ENCODE peak calls at places on chromosomes 11 and 22, in seven cellular contexts. T is right cardiac atrium, D is uterus, N is epithelial cell of esophagus, Q is IMR-90, L is astrocyte of the spinal cord, V is upper lobe of left lung. A is an unnamed sample.

GRCh38 chr22:43255299-43255698 is 68.4 kb upstream of the TTLL12 start:
- DNase-seq in T (no peak), D (no peak), N (no peak), Q (no peak), L (no peak), V (no peak), A (no peak)

GRCh38 chr11:119671048-119671447 is 58.0 kb downstream of the NECTIN1 start:
- DNase-seq in T (peak), D (peak), N (no peak), Q (peak), L (peak), V (no peak), A (peak)

GRCh38 chr11:37450613-37451012 is 852.6 kb upstream of the RAG2 start:
- DNase-seq in T (no peak), D (no peak), N (peak), Q (peak), L (no peak), V (no peak), A (no peak)

GRCh38 chr22:33803371-33803770 is 116.9 kb downstream of the LARGE1 start:
- DNase-seq in T (no peak), D (peak), N (no peak), Q (peak), L (peak), V (no peak), A (no peak)

GRCh38 chr11:59283825-59284772 is 71.4 kb upstream of the MPEG1 start:
- DNase-seq in T (no peak), D (no peak), N (peak), Q (peak), L (peak), V (no peak), A (peak)

GRCh38 chr11:71247551-71248250 is 4.7 kb downstream of the SHANK2 start:
- DNase-seq in T (peak), D (no peak), N (no peak), Q (no peak), L (no peak), V (no peak), A (peak)

GRCh38 chr22:48473202-48473601 is 1354.5 kb downstream of the BRD1 start:
- DNase-seq in T (no peak), D (no peak), N (no peak), Q (no peak), L (no peak), V (no peak), A (no peak)

GRCh38 chr11:66723693-66724092 is 5.3 kb downstream of the SPTBN2 start:
- DNase-seq in T (no peak), D (no peak), N (no peak), Q (no peak), L (no peak), V (no peak), A (no peak)

GRCh38 chr11:75425422-75425821 is 7.6 kb downstream of the KLHL35 start:
- DNase-seq in T (no peak), D (no peak), N (no peak), Q (no peak), L (no peak), V (peak), A (peak)

GRCh38 chr22:46131151-46131587 is 19.2 kb upstream of the PPARA start:
- DNase-seq in T (peak), D (peak), N (no peak), Q (no peak), L (no peak), V (peak), A (no peak)

GRCh38 chr11:62858201-62858600 is 18.8 kb upstream of the WDR74 start:
- DNase-seq in T (no peak), D (no peak), N (no peak), Q (no peak), L (no peak), V (no peak), A (no peak)

GRCh38 chr11:315516-315994 is 1.7 kb downstream of the IFITM1 start:
- DNase-seq in T (no peak), D (no peak), N (no peak), Q (no peak), L (no peak), V (no peak), A (no peak)

GRCh38 chr11:111541209-111542061 is 915 bp downstream of the LAYN start:
- DNase-seq in T (peak), D (peak), N (peak), Q (peak), L (peak), V (peak), A (peak)

GRCh38 chr11:111540921-111541208 is 345 bp downstream of the LAYN start:
- DNase-seq in T (no peak), D (no peak), N (peak), Q (no peak), L (no peak), V (no peak), A (no peak)

GRCh38 chr11:111538407-111539114 is 2.0 kb upstream of the LAYN start:
- DNase-seq in T (no peak), D (no peak), N (peak), Q (peak), L (no peak), V (no peak), A (no peak)

GRCh38 chr11:111540114-111540920 is at the start of gene LAYN:
- DNase-seq in T (peak), D (peak), N (peak), Q (peak), L (peak), V (peak), A (no peak)

GRCh38 chr11:111539426-111540113 is 950 bp upstream of the LAYN start:
- DNase-seq in T (no peak), D (no peak), N (peak), Q (no peak), L (no peak), V (no peak), A (no peak)
- H3K4me3 ChIP-seq in T (peak), D (peak), N (no peak), Q (peak), L (peak), V (peak), A (peak)

GRCh38 chr11:73139476-73140198 is 2.5 kb downstream of the FCHSD2 start:
- DNase-seq in T (no peak), D (no peak), N (no peak), Q (peak), L (peak), V (no peak), A (no peak)
- H3K4me3 ChIP-seq in T (peak), D (peak), N (no peak), Q (peak), L (peak), V (peak), A (peak)

GRCh38 chr11:69644071-69644961 is 3.4 kb downstream of the CCND1 start:
- DNase-seq in T (peak), D (peak), N (peak), Q (peak), L (peak), V (peak), A (no peak)
- H3K4me3 ChIP-seq in T (no peak), D (no peak), N (peak), Q (peak), L (peak), V (peak), A (no peak)

GRCh38 chr11:8206251-8207079 is 37.6 kb upstream of the RIC3 start:
- DNase-seq in T (peak), D (no peak), N (no peak), Q (no peak), L (no peak), V (no peak), A (peak)
- H3K4me3 ChIP-seq in T (peak), D (no peak), N (no peak), Q (no peak), L (no peak), V (peak), A (peak)

DNA sequence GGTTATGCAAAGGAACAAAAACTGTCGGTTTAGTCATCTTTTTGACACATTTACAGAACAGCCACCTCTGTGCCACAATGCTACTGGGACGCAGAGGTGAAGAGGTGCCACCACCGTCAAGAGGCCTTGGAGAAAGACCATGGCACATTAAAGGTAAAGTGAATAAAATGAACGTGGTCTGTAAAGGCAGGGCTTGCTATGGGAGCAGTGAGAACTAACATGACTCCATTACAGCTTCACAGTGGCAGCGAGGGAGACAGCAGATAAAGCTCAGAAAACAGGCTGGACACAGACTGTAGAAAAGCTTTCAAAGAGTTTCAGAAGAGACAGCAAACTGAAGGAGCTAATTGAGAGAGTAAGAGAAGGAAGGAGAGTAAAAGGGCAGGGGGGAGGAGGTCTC is 102.9 kb downstream of the GAB2 start:
- DNase-seq in T (no peak), D (no peak), N (no peak), Q (no peak), L (no peak), V (no peak), A (no peak)
- H3K4me3 ChIP-seq in T (no peak), D (no peak), N (no peak), Q (no peak), L (no peak), V (no peak), A (no peak)

GRCh38 chr11:73195191-73196007 is 22.7 kb upstream of the P2RY2 start:
- DNase-seq in T (no peak), D (no peak), N (peak), Q (no peak), L (no peak), V (no peak), A (no peak)
- H3K4me3 ChIP-seq in T (no peak), D (no peak), N (no peak), Q (no peak), L (no peak), V (no peak), A (no peak)